ENCODE peak calls at places on chromosome 21, in ten cellular contexts. E is SJSA1; Y is uterus; P is colonic mucosa; U is heart left ventricle; V is fibroblast of lung; N is naive thymus-derived CD4-positive, alpha-beta T cell; M is HepG2; F is CD8-positive, alpha-beta memory T cell; Q is psoas muscle. T is an unnamed sample. For H3K36me3, the result is how much of the 10 kb centered on the place peaks cover.

GRCh38 chr21:41315726-41316125 is 875 bp upstream of the FAM3B start:
- DNase-seq in P (no peak), Y (no peak), M (no peak), E (no peak), N (no peak), Q (no peak), U (no peak), F (no peak), V (no peak), T (no peak)

GRCh38 chr21:34790341-34790740 is 121.5 kb downstream of the CLIC6 start:
- DNase-seq in F (no peak), P (no peak), Q (no peak), V (no peak), M (no peak), U (no peak), N (no peak), Y (no peak), E (no peak), T (no peak)

GRCh38 chr21:25080161-25080560 is 527.1 kb downstream of the MRPL39 start:
- DNase-seq in V (peak), F (no peak), E (no peak), Q (no peak), N (no peak), P (no peak), M (no peak), U (no peak), Y (no peak), T (no peak)

GRCh38 chr21:17988038-17988437 is 168.9 kb upstream of the C21orf91 start:
- DNase-seq in Q (no peak), Y (no peak), M (no peak), F (no peak), N (no peak), V (no peak), U (no peak), P (no peak), E (no peak), T (no peak)

GRCh38 chr21:25307489-25307888 is 299.8 kb downstream of the MRPL39 start:
- DNase-seq in P (no peak), Q (no peak), Y (no peak), V (peak), U (no peak), F (no peak), E (no peak), N (no peak), M (no peak), T (no peak)

GRCh38 chr21:20902511-20902910 is 95.7 kb upstream of the NCAM2 start:
- DNase-seq in U (no peak), V (no peak), E (no peak), M (no peak), P (no peak), Y (no peak), N (no peak), Q (no peak), F (no peak), T (no peak)

GRCh38 chr21:29098156-29098555 is 24.7 kb upstream of the CCT8 start:
- DNase-seq in Y (no peak), M (no peak), Q (no peak), U (no peak), N (no peak), F (no peak), E (no peak), P (no peak), V (no peak), T (no peak)

GRCh38 chr21:46452719-46453118 is 6.0 kb upstream of the DIP2A start:
- DNase-seq in U (no peak), F (no peak), Q (peak), V (no peak), M (no peak), Y (no peak), N (no peak), P (peak), E (no peak), T (no peak)

GRCh38 chr21:21246007-21246406 is 247.8 kb downstream of the NCAM2 start:
- DNase-seq in Y (no peak), E (no peak), Q (no peak), F (no peak), N (no peak), V (no peak), P (no peak), U (no peak), M (no peak), T (no peak)

GRCh38 chr21:17612023-17612564 is 607 bp downstream of the BTG3 start:
- DNase-seq in F (peak), P (peak), U (peak), Y (peak), M (no peak), N (peak), V (peak), E (peak), Q (peak), T (peak)

GRCh38 chr21:34580181-34580700 is 34.7 kb downstream of the RCAN1 start:
- DNase-seq in F (no peak), M (no peak), U (peak), Y (no peak), V (no peak), N (no peak), E (peak), Q (no peak), P (peak), T (no peak)

GRCh38 chr21:20443558-20444155 is 554.6 kb upstream of the NCAM2 start:
- DNase-seq in F (no peak), P (no peak), U (no peak), Q (no peak), N (no peak), V (no peak), Y (no peak), M (no peak), E (no peak), T (no peak)

GRCh38 chr21:25838809-25839208 is 104.0 kb downstream of the GABPA start:
- DNase-seq in U (no peak), F (no peak), E (no peak), Q (no peak), M (no peak), P (no peak), V (peak), Y (no peak), N (no peak), T (no peak)

GRCh38 chr21:25572895-25573310 is 34.4 kb downstream of the MRPL39 start:
- DNase-seq in E (no peak), Y (no peak), V (peak), P (no peak), Q (no peak), N (peak), M (no peak), F (peak), U (no peak), T (no peak)

GRCh38 chr21:35136586-35137254 is 87.6 kb upstream of the RUNX1 start:
- DNase-seq in P (peak), Y (no peak), U (no peak), V (peak), E (peak), M (peak), Q (no peak), N (no peak), F (no peak), T (no peak)

GRCh38 chr21:46634966-46635323 is 529 bp upstream of the PRMT2 start:
- DNase-seq in Q (no peak), F (no peak), U (no peak), Y (peak), M (peak), P (peak), N (no peak), V (peak), E (peak), T (peak)

GRCh38 chr21:40841524-40842196 is 5.3 kb downstream of the DSCAM start:
- DNase-seq in E (no peak), V (peak), P (no peak), U (peak), F (no peak), Q (no peak), M (peak), Y (no peak), N (no peak), T (no peak)

GRCh38 chr21:33403786-33404571 is 766 bp downstream of the IFNGR2 start:
- DNase-seq in E (peak), V (peak), F (no peak), U (peak), Y (peak), P (peak), Q (peak), M (peak), N (peak), T (peak)

GRCh38 chr21:21806711-21807597 is 808.7 kb downstream of the NCAM2 start:
- DNase-seq in F (no peak), N (no peak), Y (no peak), V (no peak), M (no peak), U (no peak), P (no peak), E (no peak), Q (no peak), T (no peak)

GRCh38 chr21:18411565-18411964 is 8.0 kb upstream of the TMPRSS15 start:
- DNase-seq in V (no peak), P (no peak), F (no peak), N (no peak), U (no peak), M (no peak), Q (no peak), E (no peak), Y (no peak), T (no peak)

GRCh38 chr21:29359718-29360117 is 61.0 kb downstream of the BACH1 start:
- DNase-seq in P (no peak), F (no peak), Q (no peak), M (no peak), U (no peak), Y (no peak), E (no peak), V (no peak), N (no peak), T (no peak)

GRCh38 chr21:38289697-38290096 is 32.9 kb downstream of the KCNJ15 start:
- DNase-seq in F (no peak), Y (no peak), E (peak), U (peak), P (no peak), Q (no peak), M (no peak), V (peak), N (no peak), T (no peak)

GRCh38 chr21:17454315-17455027 is 58.4 kb upstream of the CXADR start:
- DNase-seq in Y (peak), Q (peak), V (peak), M (peak), U (peak), P (peak), E (peak), N (peak), F (no peak), T (no peak)

GRCh38 chr21:19353271-19353670 is 949.7 kb upstream of the TMPRSS15 start:
- DNase-seq in M (no peak), N (no peak), E (no peak), F (no peak), P (no peak), Y (no peak), U (no peak), V (no peak), Q (no peak), T (no peak)

GRCh38 chr21:29256125-29256895 is 42.4 kb upstream of the BACH1 start:
- DNase-seq in Q (no peak), N (no peak), V (no peak), U (no peak), F (no peak), M (no peak), E (no peak), Y (no peak), P (no peak), T (no peak)

GRCh38 chr21:29642551-29643245 is 297.1 kb downstream of the GRIK1 start:
- DNase-seq in Y (no peak), U (no peak), M (no peak), V (no peak), N (no peak), E (no peak), Q (peak), F (no peak), P (no peak), T (no peak)

GRCh38 chr21:38443110-38443509 is 55.2 kb downstream of the ERG start:
- DNase-seq in V (no peak), Y (no peak), P (no peak), Q (no peak), U (peak), N (no peak), M (no peak), F (no peak), E (no peak), T (no peak)

GRCh38 chr21:25988738-25989137 is 181.8 kb downstream of the APP start:
- DNase-seq in Y (no peak), V (no peak), N (no peak), F (no peak), M (no peak), Q (no peak), P (no peak), U (no peak), E (no peak), T (no peak)

GRCh38 chr21:37582613-37583012 is 216.0 kb downstream of the DYRK1A start:
- DNase-seq in E (peak), M (peak), Q (no peak), V (peak), U (no peak), P (no peak), Y (peak), N (no peak), F (no peak), T (peak)

GRCh38 chr21:33849839-33850238 is 65.8 kb downstream of the ATP5PO start:
- DNase-seq in Y (no peak), F (no peak), V (no peak), N (no peak), Q (no peak), U (no peak), P (no peak), M (no peak), E (no peak), T (no peak)

GRCh38 chr21:14120091-14120734 is 90.5 kb downstream of the LIPI start:
- DNase-seq in U (no peak), F (no peak), N (peak), Y (no peak), E (no peak), P (peak), V (no peak), Q (no peak), M (peak), T (no peak)

GRCh38 chr21:34534522-34534921 is 22.5 kb upstream of the KCNE1 start:
- DNase-seq in Q (no peak), U (no peak), E (peak), F (no peak), Y (no peak), N (no peak), M (peak), V (peak), P (no peak), T (no peak)

GRCh38 chr21:20882462-20883415 is 115.5 kb upstream of the NCAM2 start:
- DNase-seq in M (no peak), N (no peak), F (no peak), V (peak), P (peak), U (no peak), E (no peak), Q (no peak), Y (no peak), T (no peak)

GRCh38 chr21:39651206-39651605 is 38.5 kb downstream of the B3GALT5 start:
- DNase-seq in F (no peak), Q (no peak), N (no peak), Y (no peak), P (no peak), V (peak), E (no peak), U (no peak), M (no peak), T (no peak)
- H3K36me3 ChIP-seq in F (under half), Q (under half), N (under half), Y (under half), P (under half), V (under half), E (under half), U (under half), M (under half), T (under half)

GRCh38 chr21:42666023-42666747 is 12.8 kb downstream of the PDE9A start:
- DNase-seq in N (no peak), Q (no peak), V (no peak), M (no peak), U (no peak), F (no peak), Y (no peak), P (no peak), E (no peak), T (no peak)

GRCh38 chr21:42664614-42665013 is 11.2 kb downstream of the PDE9A start:
- DNase-seq in P (no peak), Q (no peak), N (no peak), M (no peak), Y (no peak), V (no peak), U (no peak), F (no peak), E (no peak), T (no peak)

GRCh38 chr21:42665026-42665425 is 11.6 kb downstream of the PDE9A start:
- DNase-seq in Q (no peak), P (no peak), F (no peak), M (no peak), U (no peak), N (no peak), Y (no peak), E (no peak), V (no peak), T (no peak)

GRCh38 chr21:42666918-42667317 is 13.5 kb downstream of the PDE9A start:
- DNase-seq in U (no peak), N (no peak), Y (no peak), E (no peak), Q (no peak), P (no peak), F (no peak), M (peak), V (no peak), T (no peak)

GRCh38 chr21:42665484-42665883 is 12.1 kb downstream of the PDE9A start:
- DNase-seq in E (no peak), P (no peak), U (no peak), F (no peak), N (no peak), V (no peak), Y (no peak), Q (no peak), M (no peak), T (no peak)
- H3K27ac ChIP-seq in E (no peak), P (no peak), U (no peak), F (no peak), N (no peak), V (no peak), Y (no peak), Q (no peak), M (no peak), T (no peak)

DNA sequence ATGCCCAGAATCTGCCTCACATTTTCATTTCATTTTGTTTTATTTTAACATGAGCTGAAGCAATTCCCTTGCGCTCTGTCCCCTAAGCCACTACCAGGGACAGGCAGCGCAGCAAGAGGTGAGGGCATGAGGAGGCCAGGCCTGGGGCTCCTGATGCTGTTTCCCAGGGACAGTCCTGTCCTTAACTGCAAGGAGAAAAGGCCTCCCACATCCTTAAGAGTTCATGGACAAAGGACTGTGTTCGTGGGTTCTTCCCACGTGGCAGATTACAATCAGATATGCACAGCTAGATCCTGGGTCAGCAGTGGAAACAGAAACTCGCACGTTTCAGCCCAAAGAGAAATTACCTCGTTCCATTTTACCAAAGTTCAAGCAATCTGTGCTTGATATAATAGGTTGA is 85.8 kb downstream of the MIS18A start:
- DNase-seq in Q (no peak), E (no peak), Y (no peak), V (no peak), M (no peak), P (no peak), U (no peak), N (no peak), F (no peak), T (no peak)
- H3K36me3 ChIP-seq in Q (under half), E (under half), Y (under half), V (under half), M (under half), P (under half), U (under half), N (under half), F (under half), T (under half)

DNA sequence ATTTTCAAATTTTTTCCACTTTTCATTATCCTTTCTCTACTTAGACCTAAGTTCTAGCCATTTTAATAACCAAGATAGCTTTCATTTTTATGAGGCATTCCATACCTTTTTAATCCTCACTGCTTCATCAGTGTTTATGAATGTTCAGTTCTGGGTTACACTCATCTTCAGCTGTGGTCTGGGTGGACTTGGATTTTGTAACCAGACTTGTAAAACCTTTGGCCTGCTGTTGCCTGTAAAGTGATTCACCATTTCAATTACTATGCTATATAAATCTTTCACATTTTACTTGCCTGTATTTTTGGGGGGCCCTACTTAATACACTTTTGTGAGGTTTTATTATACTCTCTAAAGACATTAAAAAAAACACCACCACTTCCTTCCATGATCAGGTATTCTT is 46.2 kb downstream of the USP25 start:
- DNase-seq in U (no peak), P (no peak), M (no peak), F (no peak), Y (no peak), V (peak), N (no peak), E (no peak), Q (no peak), T (no peak)
- H3K27ac ChIP-seq in U (no peak), P (no peak), M (no peak), F (no peak), Y (no peak), V (no peak), N (no peak), E (no peak), Q (no peak), T (no peak)

GRCh38 chr21:45208627-45208951 is 79.1 kb downstream of the POFUT2 start:
- DNase-seq in V (peak), P (no peak), N (no peak), E (no peak), Y (no peak), U (no peak), M (no peak), F (peak), Q (no peak), T (no peak)

GRCh38 chr21:45209046-45209445 is 78.6 kb downstream of the POFUT2 start:
- DNase-seq in P (no peak), N (no peak), F (no peak), Y (no peak), V (peak), E (no peak), U (no peak), Q (no peak), M (no peak), T (no peak)

GRCh38 chr21:45209685-45210284 is 77.9 kb downstream of the POFUT2 start:
- DNase-seq in Y (no peak), E (no peak), P (no peak), N (no peak), U (no peak), M (no peak), V (no peak), Q (no peak), F (no peak), T (no peak)

GRCh38 chr21:45211661-45212060 is 76.0 kb downstream of the POFUT2 start:
- DNase-seq in F (no peak), U (no peak), Y (peak), Q (no peak), E (no peak), M (no peak), N (no peak), P (no peak), V (no peak), T (no peak)

GRCh38 chr21:45210461-45210983 is 77.2 kb downstream of the POFUT2 start:
- DNase-seq in M (no peak), V (no peak), E (no peak), Q (no peak), N (no peak), Y (no peak), U (no peak), P (no peak), F (no peak), T (no peak)
- H3K36me3 ChIP-seq in M (under half), V (under half), E (under half), Q (under half), N (under half), Y (under half), U (under half), P (under half), F (under half), T (under half)

GRCh38 chr21:43272591-43272990 is 103.8 kb downstream of the CRYAA start:
- DNase-seq in N (no peak), E (no peak), U (peak), F (no peak), V (no peak), P (no peak), M (no peak), Q (no peak), Y (no peak), T (no peak)
- H3K27ac ChIP-seq in N (no peak), E (no peak), U (no peak), F (no peak), V (no peak), P (no peak), M (no peak), Q (no peak), Y (no peak), T (no peak)

DNA sequence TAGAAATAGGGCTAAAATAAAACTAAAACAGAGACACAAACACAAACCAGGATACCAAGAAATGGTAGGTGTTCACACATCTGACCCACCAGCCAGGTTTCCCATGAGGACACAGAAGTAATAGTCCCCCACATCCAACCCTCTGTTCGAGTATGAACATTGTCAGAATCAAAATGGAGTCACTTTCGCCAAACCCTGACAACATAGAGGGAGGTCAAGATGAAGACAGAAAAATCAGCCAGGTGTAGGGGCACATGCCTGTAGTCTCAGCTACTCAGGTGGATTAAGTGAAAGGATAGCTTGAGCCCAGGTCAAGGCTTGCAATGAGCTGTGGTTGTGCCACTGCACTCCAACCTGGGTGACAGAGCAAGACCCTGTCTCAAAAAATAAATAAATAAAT is 3.8 kb downstream of the UBE2G2 start:
- DNase-seq in Y (no peak), M (no peak), F (no peak), U (no peak), Q (no peak), V (no peak), P (no peak), E (no peak), N (no peak), T (no peak)
- H3K36me3 ChIP-seq in Y (under half), M (under half), F (under half), U (under half), Q (under half), V (under half), P (under half), E (half or more), N (under half), T (under half)